ENCODE peak calls at places on chromosomes 4 and X, in nine cellular contexts. One of them, this sample, is unnamed.

GRCh38 chrX:15674514-15674898 is 9.9 kb upstream of the CLTRN start:
- DNase-seq in neural progenitor cell: peak; percentile 92
- DNase-seq in SJSA1: no peak
- DNase-seq in A172: peak; percentile 94
- DNase-seq in mesothelial cell of epicardium: peak; percentile 54
- DNase-seq in NCI-H774: peak; percentile 80
- DNase-seq in GM03348: peak; percentile 90
- DNase-seq in lung microvascular endothelial cell: peak; percentile 95
- DNase-seq in left colon: peak; percentile 99
- DNase-seq in this sample: peak; percentile 94

GRCh38 chr4:161952382-161952781 is 211.4 kb downstream of the FSTL5 start:
- DNase-seq in neural progenitor cell: no peak
- DNase-seq in SJSA1: no peak
- DNase-seq in A172: no peak
- DNase-seq in mesothelial cell of epicardium: no peak
- DNase-seq in NCI-H774: no peak
- DNase-seq in GM03348: no peak
- DNase-seq in lung microvascular endothelial cell: no peak
- DNase-seq in left colon: no peak
- DNase-seq in this sample: no peak

GRCh38 chr4:176276710-176277109 is 7.7 kb upstream of the ASB5 start:
- DNase-seq in neural progenitor cell: no peak
- DNase-seq in SJSA1: no peak
- DNase-seq in A172: no peak
- DNase-seq in mesothelial cell of epicardium: no peak
- DNase-seq in NCI-H774: no peak
- DNase-seq in GM03348: no peak
- DNase-seq in lung microvascular endothelial cell: no peak
- DNase-seq in left colon: no peak
- DNase-seq in this sample: no peak

GRCh38 chr4:153488006-153488718 is 22.0 kb downstream of the TMEM131L start:
- DNase-seq in neural progenitor cell: no peak
- DNase-seq in SJSA1: peak; percentile 36
- DNase-seq in A172: no peak
- DNase-seq in mesothelial cell of epicardium: no peak
- DNase-seq in NCI-H774: no peak
- DNase-seq in GM03348: peak; percentile 54
- DNase-seq in lung microvascular endothelial cell: peak; percentile 87
- DNase-seq in left colon: no peak
- DNase-seq in this sample: no peak

GRCh38 chrX:16869393-16870094 is 618 bp downstream of the RBBP7 start:
- DNase-seq in neural progenitor cell: peak; percentile 87
- DNase-seq in SJSA1: peak; percentile 13
- DNase-seq in A172: no peak
- DNase-seq in mesothelial cell of epicardium: peak; percentile 57
- DNase-seq in NCI-H774: no peak
- DNase-seq in GM03348: peak; percentile 50
- DNase-seq in lung microvascular endothelial cell: peak; percentile 44
- DNase-seq in left colon: peak; percentile 50
- DNase-seq in this sample: peak; percentile 73

GRCh38 chrX:55908685-55909212 is 191.2 kb downstream of the RRAGB start:
- DNase-seq in neural progenitor cell: peak; percentile 43
- DNase-seq in SJSA1: peak; percentile 2
- DNase-seq in A172: no peak
- DNase-seq in mesothelial cell of epicardium: no peak
- DNase-seq in NCI-H774: no peak
- DNase-seq in GM03348: peak; percentile 34
- DNase-seq in lung microvascular endothelial cell: peak; percentile 8
- DNase-seq in left colon: peak; percentile 36
- DNase-seq in this sample: peak; percentile 8

GRCh38 chrX:105480646-105481310 is 260.3 kb upstream of the TEX13A start:
- DNase-seq in neural progenitor cell: no peak
- DNase-seq in SJSA1: no peak
- DNase-seq in A172: no peak
- DNase-seq in mesothelial cell of epicardium: no peak
- DNase-seq in NCI-H774: no peak
- DNase-seq in GM03348: no peak
- DNase-seq in lung microvascular endothelial cell: no peak
- DNase-seq in left colon: no peak
- DNase-seq in this sample: no peak

GRCh38 chr4:128512767-128513322 is 225.2 kb upstream of the PGRMC2 start:
- DNase-seq in neural progenitor cell: no peak
- DNase-seq in SJSA1: no peak
- DNase-seq in A172: no peak
- DNase-seq in mesothelial cell of epicardium: no peak
- DNase-seq in NCI-H774: no peak
- DNase-seq in GM03348: peak; percentile 50
- DNase-seq in lung microvascular endothelial cell: peak; percentile 17
- DNase-seq in left colon: no peak
- DNase-seq in this sample: no peak

GRCh38 chrX:39574178-39574577 is 523.6 kb downstream of the BCOR start:
- DNase-seq in neural progenitor cell: no peak
- DNase-seq in SJSA1: no peak
- DNase-seq in A172: no peak
- DNase-seq in mesothelial cell of epicardium: no peak
- DNase-seq in NCI-H774: no peak
- DNase-seq in GM03348: no peak
- DNase-seq in lung microvascular endothelial cell: no peak
- DNase-seq in left colon: no peak
- DNase-seq in this sample: no peak

GRCh38 chr4:105998210-105998609 is 102.9 kb downstream of the NPNT start:
- DNase-seq in neural progenitor cell: no peak
- DNase-seq in SJSA1: no peak
- DNase-seq in A172: no peak
- DNase-seq in mesothelial cell of epicardium: no peak
- DNase-seq in NCI-H774: no peak
- DNase-seq in GM03348: no peak
- DNase-seq in lung microvascular endothelial cell: no peak
- DNase-seq in left colon: no peak
- DNase-seq in this sample: no peak

GRCh38 chr4:7761720-7762119 is 177.9 kb downstream of the AFAP1 start:
- DNase-seq in neural progenitor cell: peak; percentile 83
- DNase-seq in SJSA1: peak; percentile 43
- DNase-seq in A172: peak; percentile 46
- DNase-seq in mesothelial cell of epicardium: peak; percentile 48
- DNase-seq in NCI-H774: no peak
- DNase-seq in GM03348: peak; percentile 80
- DNase-seq in lung microvascular endothelial cell: peak; percentile 68
- DNase-seq in left colon: peak; percentile 72
- DNase-seq in this sample: peak; percentile 38

GRCh38 chrX:153526801-153527599 is 9.6 kb downstream of the ATP2B3 start:
- DNase-seq in neural progenitor cell: no peak
- DNase-seq in SJSA1: no peak
- DNase-seq in A172: no peak
- DNase-seq in mesothelial cell of epicardium: no peak
- DNase-seq in NCI-H774: peak; percentile 11
- DNase-seq in GM03348: no peak
- DNase-seq in lung microvascular endothelial cell: no peak
- DNase-seq in left colon: no peak
- DNase-seq in this sample: no peak

GRCh38 chrX:41333744-41333993 is 293 bp upstream of the DDX3X start:
- DNase-seq in neural progenitor cell: peak; percentile 90
- DNase-seq in SJSA1: peak; percentile 93
- DNase-seq in A172: no peak
- DNase-seq in mesothelial cell of epicardium: no peak
- DNase-seq in NCI-H774: peak; percentile 67
- DNase-seq in GM03348: no peak
- DNase-seq in lung microvascular endothelial cell: peak; percentile 89
- DNase-seq in left colon: no peak
- DNase-seq in this sample: no peak

GRCh38 chr4:15355464-15355863 is 72.4 kb upstream of the C1QTNF7 start:
- DNase-seq in neural progenitor cell: no peak
- DNase-seq in SJSA1: no peak
- DNase-seq in A172: no peak
- DNase-seq in mesothelial cell of epicardium: no peak
- DNase-seq in NCI-H774: no peak
- DNase-seq in GM03348: no peak
- DNase-seq in lung microvascular endothelial cell: no peak
- DNase-seq in left colon: no peak
- DNase-seq in this sample: no peak

GRCh38 chrX:102154900-102155805 is 624 bp downstream of the BEX5 start:
- DNase-seq in neural progenitor cell: peak; percentile 1
- DNase-seq in SJSA1: no peak
- DNase-seq in A172: no peak
- DNase-seq in mesothelial cell of epicardium: no peak
- DNase-seq in NCI-H774: no peak
- DNase-seq in GM03348: peak; percentile 2
- DNase-seq in lung microvascular endothelial cell: no peak
- DNase-seq in left colon: peak; percentile 12
- DNase-seq in this sample: peak; percentile 28

GRCh38 chr4:110270492-110271197 is 72.2 kb upstream of the ELOVL6 start:
- DNase-seq in neural progenitor cell: no peak
- DNase-seq in SJSA1: no peak
- DNase-seq in A172: peak; percentile 67
- DNase-seq in mesothelial cell of epicardium: no peak
- DNase-seq in NCI-H774: no peak
- DNase-seq in GM03348: peak; percentile 87
- DNase-seq in lung microvascular endothelial cell: no peak
- DNase-seq in left colon: no peak
- DNase-seq in this sample: no peak

GRCh38 chrX:127708155-127708554 is 344.0 kb downstream of the ACTRT1 start:
- DNase-seq in neural progenitor cell: no peak
- DNase-seq in SJSA1: no peak
- DNase-seq in A172: no peak
- DNase-seq in mesothelial cell of epicardium: no peak
- DNase-seq in NCI-H774: peak; percentile 6
- DNase-seq in GM03348: no peak
- DNase-seq in lung microvascular endothelial cell: no peak
- DNase-seq in left colon: no peak
- DNase-seq in this sample: no peak

GRCh38 chr4:163003979-163004378 is 162.7 kb downstream of the NAF1 start:
- DNase-seq in neural progenitor cell: no peak
- DNase-seq in SJSA1: no peak
- DNase-seq in A172: no peak
- DNase-seq in mesothelial cell of epicardium: no peak
- DNase-seq in NCI-H774: no peak
- DNase-seq in GM03348: no peak
- DNase-seq in lung microvascular endothelial cell: no peak
- DNase-seq in left colon: no peak
- DNase-seq in this sample: peak; percentile 22

GRCh38 chrX:42496239-42496638 is 281.7 kb downstream of the PPP1R2C start:
- DNase-seq in neural progenitor cell: no peak
- DNase-seq in SJSA1: no peak
- DNase-seq in A172: no peak
- DNase-seq in mesothelial cell of epicardium: no peak
- DNase-seq in NCI-H774: no peak
- DNase-seq in GM03348: no peak
- DNase-seq in lung microvascular endothelial cell: no peak
- DNase-seq in left colon: no peak
- DNase-seq in this sample: no peak

GRCh38 chr4:118716304-118716703 is 31.1 kb downstream of the METTL14 start:
- DNase-seq in neural progenitor cell: no peak
- DNase-seq in SJSA1: no peak
- DNase-seq in A172: no peak
- DNase-seq in mesothelial cell of epicardium: no peak
- DNase-seq in NCI-H774: no peak
- DNase-seq in GM03348: no peak
- DNase-seq in lung microvascular endothelial cell: no peak
- DNase-seq in left colon: no peak
- DNase-seq in this sample: no peak

GRCh38 chr4:1419708-1420107 is 13.5 kb upstream of the NKX1-1 start:
- DNase-seq in neural progenitor cell: no peak
- DNase-seq in SJSA1: no peak
- DNase-seq in A172: no peak
- DNase-seq in mesothelial cell of epicardium: no peak
- DNase-seq in NCI-H774: no peak
- DNase-seq in GM03348: no peak
- DNase-seq in lung microvascular endothelial cell: no peak
- DNase-seq in left colon: no peak
- DNase-seq in this sample: no peak

GRCh38 chrX:46994096-46994495 is 81.9 kb downstream of the JADE3 start:
- DNase-seq in neural progenitor cell: peak; percentile 5
- DNase-seq in SJSA1: no peak
- DNase-seq in A172: no peak
- DNase-seq in mesothelial cell of epicardium: no peak
- DNase-seq in NCI-H774: no peak
- DNase-seq in GM03348: no peak
- DNase-seq in lung microvascular endothelial cell: no peak
- DNase-seq in left colon: no peak
- DNase-seq in this sample: peak; percentile 40

GRCh38 chr4:172656055-172656454 is 512.6 kb upstream of the GALNT7 start:
- DNase-seq in neural progenitor cell: no peak
- DNase-seq in SJSA1: no peak
- DNase-seq in A172: no peak
- DNase-seq in mesothelial cell of epicardium: no peak
- DNase-seq in NCI-H774: no peak
- DNase-seq in GM03348: no peak
- DNase-seq in lung microvascular endothelial cell: no peak
- DNase-seq in left colon: no peak
- DNase-seq in this sample: no peak

GRCh38 chr4:5566991-5567390 is 141.4 kb downstream of the EVC2 start:
- DNase-seq in neural progenitor cell: no peak
- DNase-seq in SJSA1: no peak
- DNase-seq in A172: no peak
- DNase-seq in mesothelial cell of epicardium: no peak
- DNase-seq in NCI-H774: no peak
- DNase-seq in GM03348: no peak
- DNase-seq in lung microvascular endothelial cell: no peak
- DNase-seq in left colon: no peak
- DNase-seq in this sample: no peak

GRCh38 chr4:81522711-81523110 is 51.0 kb upstream of the RASGEF1B start:
- DNase-seq in neural progenitor cell: no peak
- DNase-seq in SJSA1: no peak
- DNase-seq in A172: no peak
- DNase-seq in mesothelial cell of epicardium: no peak
- DNase-seq in NCI-H774: no peak
- DNase-seq in GM03348: no peak
- DNase-seq in lung microvascular endothelial cell: no peak
- DNase-seq in left colon: no peak
- DNase-seq in this sample: no peak

GRCh38 chrX:95346854-95347253 is 1337.8 kb upstream of the DIAPH2 start:
- DNase-seq in neural progenitor cell: no peak
- DNase-seq in SJSA1: no peak
- DNase-seq in A172: peak; percentile 0
- DNase-seq in mesothelial cell of epicardium: no peak
- DNase-seq in NCI-H774: no peak
- DNase-seq in GM03348: no peak
- DNase-seq in lung microvascular endothelial cell: no peak
- DNase-seq in left colon: no peak
- DNase-seq in this sample: peak; percentile 49

This sample was measured in HAP-1.